ENCODE peak calls at places on chromosomes 12 and 14, in six cellular contexts. F, K, B, S, H and O are unnamed samples.

GRCh38 chr14:32038876-32039275 is 38.2 kb upstream of the ARHGAP5 start:
- DNase-seq in H (peak; percentile 27), K (no peak), F (no peak), B (no peak), S (no peak), O (no peak)

GRCh38 chr12:119208626-119209061 is 29.9 kb downstream of the HSPB8 start:
- DNase-seq in H (peak; percentile 4), B (no peak), S (no peak), K (no peak), F (peak; percentile 45), O (peak; percentile 52)

GRCh38 chr12:8011331-8011730 is 21.2 kb upstream of the FOXJ2 start:
- DNase-seq in F (no peak), K (no peak), S (no peak), B (no peak), H (no peak), O (no peak)

GRCh38 chr12:22543246-22544037 is 900 bp downstream of the C2CD5 start:
- DNase-seq in S (peak; percentile 47), K (peak; percentile 67), H (peak; percentile 12), F (peak; percentile 88), B (peak; percentile 53), O (peak; percentile 79)

GRCh38 chr12:29023436-29024076 is 125.5 kb upstream of the FAR2 start:
- DNase-seq in K (no peak), S (no peak), F (no peak), H (no peak), B (no peak), O (no peak)

GRCh38 chr12:24823808-24824515 is 124.9 kb downstream of the BCAT1 start:
- DNase-seq in H (no peak), B (no peak), K (no peak), S (no peak), F (no peak), O (no peak)

GRCh38 chr12:59085680-59086079 is 165.4 kb upstream of the LRIG3 start:
- DNase-seq in B (no peak), S (no peak), F (no peak), K (no peak), H (no peak), O (no peak)

GRCh38 chr12:53300187-53300586 is 692 bp downstream of the MYG1 start:
- DNase-seq in B (no peak), H (no peak), S (no peak), K (no peak), F (no peak), O (no peak)

GRCh38 chr14:103881927-103882281 is 34.5 kb upstream of the PPP1R13B start:
- DNase-seq in K (no peak), B (no peak), S (no peak), F (no peak), H (no peak), O (no peak)

GRCh38 chr12:60014441-60014840 is 418.6 kb downstream of the SLC16A7 start:
- DNase-seq in B (no peak), F (no peak), S (no peak), H (no peak), K (no peak), O (no peak)

GRCh38 chr12:2934371-2934770 is 24.8 kb upstream of the TEAD4 start:
- DNase-seq in K (no peak), F (no peak), B (no peak), H (no peak), S (no peak), O (no peak)

GRCh38 chr14:90451953-90452352 is 55.1 kb downstream of the CALM1 start:
- DNase-seq in F (no peak), B (no peak), K (no peak), H (no peak), S (no peak), O (no peak)

GRCh38 chr12:116954700-116955381 is 44.1 kb downstream of the FBXW8 start:
- DNase-seq in S (no peak), H (no peak), K (no peak), B (no peak), F (no peak), O (no peak)

GRCh38 chr12:88185988-88186387 is 43.9 kb downstream of the TMTC3 start:
- DNase-seq in F (no peak), S (no peak), B (peak; percentile 3), H (peak; percentile 89), K (no peak), O (no peak)

GRCh38 chr12:115810166-115810565 is 467.3 kb downstream of the MED13L start:
- DNase-seq in B (no peak), F (peak; percentile 41), S (no peak), K (no peak), H (no peak), O (no peak)

GRCh38 chr12:79424109-79424721 is 266.5 kb downstream of the PAWR start:
- DNase-seq in S (no peak), K (no peak), B (no peak), F (no peak), H (peak; percentile 97), O (no peak)

GRCh38 chr14:35123388-35123703 is 994 bp downstream of the PRORP start:
- DNase-seq in S (no peak), H (no peak), B (no peak), F (no peak), K (no peak), O (no peak)

GRCh38 chr14:98926151-98926550 is 345.8 kb downstream of the BCL11B start:
- DNase-seq in H (no peak), B (no peak), S (no peak), K (peak; percentile 76), F (no peak), O (no peak)

GRCh38 chr12:120229583-120230325 is 28.8 kb upstream of the RPLP0 start:
- DNase-seq in H (peak; percentile 83), S (no peak), B (no peak), K (no peak), F (peak; percentile 81), O (peak; percentile 56)

GRCh38 chr12:117966511-117966910 is 2.3 kb downstream of the KSR2 start:
- DNase-seq in H (no peak), B (no peak), S (no peak), F (no peak), K (no peak), O (no peak)

GRCh38 chr12:49909328-49909727 is 5.6 kb upstream of the FAIM2 start:
- DNase-seq in H (no peak), B (no peak), K (no peak), S (no peak), F (no peak), O (no peak)

GRCh38 chr12:71439613-71440392 is at the start of gene LGR5:
- DNase-seq in H (peak; percentile 15), S (peak; percentile 83), B (peak; percentile 45), K (no peak), F (peak; percentile 41), O (peak; percentile 78)

GRCh38 chr12:7091660-7092228 is 501 bp downstream of the C1R start:
- DNase-seq in K (no peak), B (no peak), S (no peak), H (no peak), F (peak; percentile 31), O (no peak)

GRCh38 chr14:55585854-55586253 is 5.8 kb downstream of the KTN1 start:
- DNase-seq in K (no peak), F (no peak), H (peak; percentile 51), B (no peak), S (no peak), O (no peak)

GRCh38 chr12:14275886-14276285 is 89.6 kb upstream of the ATF7IP start:
- DNase-seq in B (peak; percentile 10), S (no peak), F (no peak), K (no peak), H (no peak), O (no peak)

GRCh38 chr12:49827351-49828099 is 688 bp downstream of the NCKAP5L start:
- DNase-seq in H (peak; percentile 48), B (peak; percentile 77), F (peak; percentile 50), K (peak; percentile 64), S (peak; percentile 84), O (peak; percentile 89)

GRCh38 chr12:71160585-71160984 is 2.8 kb upstream of the TSPAN8 start:
- DNase-seq in H (peak; percentile 53), B (no peak), F (no peak), S (no peak), K (no peak), O (no peak)

GRCh38 chr14:94292526-94292871 is 569 bp downstream of the SERPINA10 start:
- DNase-seq in K (no peak), B (no peak), F (no peak), H (no peak), S (no peak), O (no peak)

GRCh38 chr12:25977047-25977446 is 18.6 kb downstream of the RASSF8 start:
- DNase-seq in B (no peak), H (no peak), F (no peak), K (no peak), S (no peak), O (no peak)

GRCh38 chr14:77653473-77653872 is 37.0 kb upstream of the SPTLC2 start:
- DNase-seq in H (no peak), B (no peak), K (no peak), S (no peak), F (no peak), O (no peak)
- TF ChIP-seq CTCF in H (peak; percentile 43), B (no peak), K (no peak), S (no peak), F (no peak), O (no peak)

GRCh38 chr14:68564826-68565760 is 227.8 kb downstream of the ZFP36L1 start:
- DNase-seq in S (no peak), H (peak; percentile 56), B (no peak), F (no peak), K (no peak), O (no peak)

GRCh38 chr14:68563256-68564131 is 229.4 kb downstream of the ZFP36L1 start:
- DNase-seq in S (no peak), K (no peak), H (peak; percentile 30), B (no peak), F (no peak), O (no peak)

GRCh38 chr14:68566075-68566474 is 226.8 kb downstream of the ZFP36L1 start:
- DNase-seq in B (no peak), F (no peak), K (no peak), H (peak; percentile 10), S (no peak), O (no peak)

GRCh38 chr14:68562911-68563255 is 230.0 kb downstream of the ZFP36L1 start:
- DNase-seq in S (no peak), F (no peak), H (no peak), K (no peak), B (no peak), O (no peak)

GRCh38 chr14:68564236-68564825 is 228.5 kb downstream of the ZFP36L1 start:
- DNase-seq in H (no peak), B (no peak), S (no peak), K (no peak), F (no peak), O (peak; percentile 42)
- TF ChIP-seq CTCF in H (no peak), B (no peak), S (no peak), K (no peak), F (no peak), O (no peak)

DNA sequence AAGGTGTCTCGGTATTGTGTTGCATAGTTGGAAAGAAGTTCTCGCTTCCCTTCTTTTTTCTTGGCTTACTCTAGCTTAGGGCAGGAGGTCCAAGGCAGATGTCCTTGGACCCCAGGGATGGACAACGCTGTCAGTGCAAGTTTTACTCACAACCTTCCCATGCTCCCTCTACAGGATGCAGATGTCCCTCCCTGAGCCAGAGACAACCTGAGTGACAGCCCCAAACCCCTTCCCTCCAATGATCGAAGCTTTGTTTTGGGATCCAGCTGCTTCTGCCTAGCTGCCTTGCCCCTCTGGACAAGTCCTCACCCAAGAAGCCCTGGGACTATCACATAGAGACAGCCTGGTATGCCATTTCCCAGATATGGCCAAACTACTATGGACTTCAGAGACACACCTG is 112.0 kb upstream of the RAP1B start:
- DNase-seq in H (no peak), F (no peak), K (no peak), S (no peak), B (no peak), O (no peak)
- TF ChIP-seq CTCF in H (peak; percentile 32), F (no peak), K (no peak), S (no peak), B (no peak), O (no peak)

GRCh38 chr12:90010089-90010488 is 301.5 kb upstream of the ATP2B1 start:
- DNase-seq in K (no peak), B (no peak), F (no peak), H (no peak), S (no peak), O (no peak)
- TF ChIP-seq CTCF in K (no peak), B (no peak), F (no peak), H (peak; percentile 31), S (no peak), O (no peak)